ENCODE peak calls at places on chromosomes 16 and 17, in seven cellular contexts. P is A549, R is tibial nerve, X is ovary, K is stomach, T is HepG2, G is H1. Z is an unnamed sample. For H3K4me1, the result is how much of the 10 kb centered on the place peaks cover.

GRCh38 chr16:49466881-49467280 is 93.3 kb downstream of the C16orf78 start:
- DNase-seq in P (no peak), G (no peak), X (no peak), K (peak), T (no peak), R (no peak), Z (no peak)

GRCh38 chr17:77836557-77837041 is 121.9 kb upstream of the TNRC6C start:
- DNase-seq in R (no peak), T (no peak), G (no peak), X (no peak), P (no peak), K (no peak), Z (no peak)

GRCh38 chr16:58843675-58844074 is 109.6 kb upstream of the GOT2 start:
- DNase-seq in P (no peak), T (peak), R (no peak), X (no peak), G (no peak), K (no peak), Z (no peak)

GRCh38 chr16:2835638-2836493 is 5.8 kb downstream of the ZG16B start:
- DNase-seq in X (no peak), R (no peak), T (peak), K (peak), P (peak), G (peak), Z (peak)

GRCh38 chr17:38748329-38749221 is at the start of gene PCGF2:
- DNase-seq in X (peak), T (peak), P (peak), R (peak), G (peak), K (peak), Z (peak)

GRCh38 chr17:74305865-74306654 is 20.0 kb upstream of the KIF19 start:
- DNase-seq in K (no peak), R (no peak), X (no peak), G (no peak), P (no peak), T (no peak), Z (no peak)

GRCh38 chr17:62792122-62792800 is 15.9 kb downstream of the MARCHF10 start:
- DNase-seq in R (no peak), K (no peak), T (peak), P (peak), X (no peak), G (no peak), Z (no peak)

GRCh38 chr17:39706921-39707337 is 7.1 kb downstream of the ERBB2 start:
- DNase-seq in P (no peak), K (peak), R (no peak), T (no peak), G (no peak), X (no peak), Z (peak)

GRCh38 chr17:19346351-19347255 is 15.9 kb downstream of the B9D1 start:
- DNase-seq in T (peak), X (peak), P (peak), R (peak), G (no peak), K (peak), Z (peak)

GRCh38 chr17:1182831-1183578 is 3.2 kb upstream of the ABR start:
- DNase-seq in T (no peak), P (no peak), G (no peak), K (no peak), R (no peak), X (no peak), Z (no peak)

GRCh38 chr16:78210305-78210704 is 110.9 kb downstream of the WWOX start:
- DNase-seq in X (no peak), R (no peak), K (no peak), G (no peak), P (no peak), T (no peak), Z (no peak)

GRCh38 chr16:68242085-68242484 is 3.1 kb upstream of the PLA2G15 start:
- DNase-seq in R (no peak), X (no peak), P (no peak), T (no peak), G (no peak), K (no peak), Z (no peak)

GRCh38 chr17:81153340-81153803 is 11.9 kb upstream of the PVALEF start:
- DNase-seq in R (peak), T (no peak), G (no peak), P (no peak), K (no peak), X (no peak), Z (no peak)

GRCh38 chr16:88855176-88855575 is 1.6 kb downstream of the GALNS start:
- DNase-seq in K (no peak), G (no peak), P (no peak), X (no peak), T (no peak), R (no peak), Z (no peak)

GRCh38 chr17:266701-267656 is 85.5 kb upstream of the DOC2B start:
- DNase-seq in X (no peak), G (no peak), P (no peak), T (no peak), R (no peak), K (peak), Z (peak)

GRCh38 chr16:84673561-84673960 is 25.2 kb downstream of the KLHL36 start:
- DNase-seq in R (no peak), X (no peak), K (no peak), P (no peak), G (no peak), T (no peak), Z (no peak)

GRCh38 chr17:78872486-78872885 is 30.5 kb downstream of the CEP295NL start:
- DNase-seq in K (no peak), X (no peak), T (no peak), P (no peak), G (no peak), R (no peak), Z (no peak)

GRCh38 chr17:28524476-28525415 is 18.6 kb downstream of the FOXN1 start:
- DNase-seq in G (no peak), T (peak), P (peak), R (no peak), X (no peak), K (peak), Z (peak)

GRCh38 chr17:45906237-45906636 is 11.9 kb downstream of the MAPT start:
- DNase-seq in T (no peak), G (no peak), X (no peak), P (no peak), K (no peak), R (no peak), Z (no peak)

GRCh38 chr17:20092292-20092867 is 83.2 kb downstream of the SPECC1 start:
- DNase-seq in K (no peak), P (no peak), X (no peak), G (no peak), R (no peak), T (no peak), Z (no peak)

GRCh38 chr16:85519540-85520231 is 93.4 kb upstream of the GSE1 start:
- DNase-seq in X (no peak), P (no peak), T (no peak), K (no peak), G (no peak), R (no peak), Z (no peak)

GRCh38 chr16:80569440-80570105 is 28.8 kb downstream of the DYNLRB2 start:
- DNase-seq in K (no peak), X (no peak), G (no peak), P (no peak), T (no peak), R (no peak), Z (no peak)

GRCh38 chr16:1979271-1980025 is 1.8 kb downstream of the NOXO1 start:
- DNase-seq in G (no peak), P (no peak), T (no peak), R (no peak), X (no peak), K (peak), Z (peak)

GRCh38 chr16:86083382-86084002 is 184.5 kb downstream of the IRF8 start:
- DNase-seq in P (no peak), G (no peak), T (no peak), K (no peak), X (no peak), R (no peak), Z (no peak)

GRCh38 chr17:62819511-62820221 is 11.6 kb upstream of the MARCHF10 start:
- DNase-seq in P (peak), X (peak), T (peak), R (peak), G (no peak), K (peak), Z (peak)

GRCh38 chr16:71295950-71296349 is 6.7 kb upstream of the CMTR2 start:
- DNase-seq in K (no peak), X (no peak), G (no peak), P (no peak), R (no peak), T (no peak), Z (no peak)

GRCh38 chr16:65842067-65842466 is 524.4 kb upstream of the CDH5 start:
- DNase-seq in K (no peak), R (no peak), T (no peak), P (no peak), X (no peak), G (no peak), Z (no peak)

GRCh38 chr16:75494696-75495601 is at the start of gene CHST6:
- DNase-seq in R (no peak), X (no peak), T (peak), G (no peak), K (no peak), P (no peak), Z (peak)

GRCh38 chr17:73957564-73957963 is 245.9 kb upstream of the RPL38 start:
- DNase-seq in P (no peak), R (no peak), K (no peak), T (no peak), X (no peak), G (no peak), Z (peak)

GRCh38 chr17:45437461-45438283 is 5.0 kb upstream of the ARHGAP27 start:
- DNase-seq in K (no peak), X (no peak), G (no peak), R (no peak), T (no peak), P (no peak), Z (no peak)

GRCh38 chr16:25679468-25680010 is 12.2 kb upstream of the HS3ST4 start:
- DNase-seq in P (no peak), K (no peak), T (no peak), G (no peak), R (no peak), X (no peak), Z (no peak)

GRCh38 chr16:85002643-85003042 is 8.7 kb downstream of the ZDHHC7 start:
- DNase-seq in X (no peak), T (no peak), K (no peak), G (no peak), R (no peak), P (no peak), Z (peak)

GRCh38 chr17:73575470-73576235 is 68.6 kb downstream of the SDK2 start:
- DNase-seq in P (no peak), X (no peak), R (no peak), G (no peak), T (no peak), K (no peak), Z (no peak)

GRCh38 chr17:38463451-38463858 is 35.2 kb downstream of the ARHGAP23 start:
- DNase-seq in G (no peak), T (no peak), P (no peak), X (no peak), R (peak), K (no peak), Z (no peak)

DNA sequence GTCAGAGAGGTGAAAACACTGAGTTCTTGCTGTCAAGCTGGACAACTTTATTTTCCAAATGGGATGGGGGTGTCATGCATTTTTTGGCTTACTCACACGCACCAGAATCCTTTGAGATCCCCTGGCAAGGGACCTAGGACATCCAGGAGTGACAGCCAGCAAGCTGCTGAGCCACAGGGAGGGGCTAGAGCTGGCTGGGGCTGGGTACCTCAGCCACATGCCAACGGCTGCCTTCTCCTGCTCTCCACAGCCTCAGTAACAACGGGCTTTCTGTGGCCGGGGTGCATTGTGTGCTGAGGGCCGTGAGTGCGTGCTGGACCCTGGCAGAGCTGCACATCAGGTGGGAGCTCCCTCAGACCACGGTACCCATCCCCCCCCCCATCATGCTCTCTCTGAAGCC is 47.6 kb downstream of the NLRC5 start:
- DNase-seq in R (no peak), K (no peak), X (no peak), P (no peak), T (no peak), G (no peak), Z (no peak)
- H3K4me1 ChIP-seq in R (under half), K (under half), X (under half), P (under half), T (under half), G (under half), Z (under half)

GRCh38 chr17:48469227-48469626 is 39.2 kb upstream of the SKAP1 start:
- DNase-seq in P (no peak), G (no peak), X (no peak), K (no peak), R (no peak), T (no peak), Z (no peak)

GRCh38 chr17:48468299-48468698 is 38.3 kb upstream of the SKAP1 start:
- DNase-seq in K (no peak), G (no peak), T (no peak), P (no peak), R (no peak), X (no peak), Z (no peak)

GRCh38 chr17:48471807-48472484 is 41.9 kb upstream of the SKAP1 start:
- DNase-seq in G (no peak), R (no peak), P (no peak), T (no peak), K (no peak), X (no peak), Z (no peak)

GRCh38 chr17:48470388-48471034 is 40.5 kb upstream of the SKAP1 start:
- DNase-seq in T (no peak), R (no peak), G (no peak), P (no peak), K (no peak), X (no peak), Z (no peak)

GRCh38 chr17:48472485-48473281 is 42.7 kb upstream of the SKAP1 start:
- DNase-seq in X (no peak), G (no peak), T (no peak), K (no peak), P (no peak), R (no peak), Z (no peak)
- TF ChIP-seq EP300 in X (no peak), G (no peak), T (no peak), K (no peak), P (no peak), R (no peak), Z (no peak)

GRCh38 chr16:11692171-11692570 is 23.9 kb downstream of the SNN start:
- DNase-seq in P (no peak), X (no peak), G (no peak), K (no peak), R (no peak), T (no peak), Z (no peak)

GRCh38 chr16:11692651-11693050 is 24.4 kb downstream of the SNN start:
- DNase-seq in K (no peak), X (no peak), P (no peak), R (no peak), T (no peak), G (no peak), Z (no peak)

GRCh38 chr16:11689031-11689840 is 21.0 kb downstream of the SNN start:
- DNase-seq in G (no peak), T (no peak), X (no peak), R (no peak), P (no peak), K (no peak), Z (no peak)

GRCh38 chr16:11691235-11691634 is 23.0 kb downstream of the SNN start:
- DNase-seq in X (no peak), K (no peak), P (no peak), R (no peak), G (no peak), T (no peak), Z (no peak)

DNA sequence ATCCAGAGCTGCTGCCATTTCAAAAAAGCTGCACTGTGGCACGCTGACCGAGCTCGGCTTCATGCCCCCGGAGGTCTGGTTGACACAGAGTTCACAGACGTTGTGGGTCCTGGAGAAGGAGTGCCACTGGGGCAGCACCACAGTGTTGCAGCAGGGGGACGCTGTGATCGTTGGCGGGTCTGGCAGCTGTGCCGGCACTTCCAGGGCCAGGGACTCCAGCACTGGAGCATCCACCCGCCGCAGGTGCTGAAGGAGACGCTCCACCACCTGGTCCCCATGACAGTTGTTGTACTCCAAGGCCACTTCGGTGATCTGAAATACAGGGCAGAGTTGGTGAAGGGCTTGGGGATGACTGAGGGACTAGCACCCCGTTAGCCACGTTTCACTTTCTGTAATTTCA is 23.5 kb downstream of the SNN start:
- DNase-seq in X (no peak), P (no peak), K (no peak), G (no peak), R (no peak), T (no peak), Z (no peak)
- TF ChIP-seq POLR2A in X (no peak), P (no peak), K (no peak), G (no peak), R (no peak), T (no peak), Z (no peak)

DNA sequence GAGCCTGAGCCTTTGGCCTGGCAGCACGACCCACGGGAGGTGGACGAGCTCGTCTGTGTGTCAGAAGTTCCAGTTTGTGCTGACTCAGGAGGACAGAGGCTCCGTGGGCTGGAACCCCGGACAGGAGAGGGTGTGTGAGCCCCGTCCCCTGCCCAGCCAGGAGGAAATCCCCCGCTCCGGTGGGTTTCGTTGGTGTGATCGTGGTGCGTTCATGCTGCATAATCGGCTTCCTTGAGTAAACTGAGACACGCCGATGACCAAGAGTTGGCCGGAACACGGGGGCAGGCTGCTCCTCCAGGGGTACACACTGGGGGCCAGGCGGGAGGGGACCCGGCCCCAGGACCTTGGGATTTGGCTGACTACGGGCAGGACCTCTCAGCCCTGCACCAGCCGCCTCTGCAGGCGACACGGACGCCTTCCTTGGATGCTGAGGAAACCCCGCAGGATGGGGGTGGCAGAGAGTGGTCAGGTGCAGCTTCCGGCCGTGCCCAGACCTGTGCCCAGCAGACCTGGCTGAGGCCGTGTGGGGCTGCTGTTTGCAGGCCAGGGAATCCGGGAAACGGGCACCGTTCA is 8.5 kb downstream of the METRNL start:
- DNase-seq in R (no peak), K (no peak), T (no peak), X (no peak), G (no peak), P (no peak), Z (no peak)
- H3K4me1 ChIP-seq in R (half or more), K (half or more), T (under half), X (under half), G (under half), P (under half), Z (half or more)

GRCh38 chr17:61391595-61392291 is 7.9 kb upstream of the TBX2 start:
- DNase-seq in K (no peak), G (no peak), R (no peak), P (no peak), T (no peak), X (no peak), Z (no peak)

GRCh38 chr17:61394630-61395408 is 4.8 kb upstream of the TBX2 start:
- DNase-seq in T (no peak), G (no peak), P (no peak), K (no peak), R (no peak), X (no peak), Z (no peak)

GRCh38 chr17:61393904-61394629 is 5.6 kb upstream of the TBX2 start:
- DNase-seq in P (no peak), R (no peak), K (no peak), G (no peak), T (peak), X (no peak), Z (no peak)

GRCh38 chr17:61392679-61393078 is 7.0 kb upstream of the TBX2 start:
- DNase-seq in R (no peak), G (no peak), K (no peak), T (no peak), X (no peak), P (no peak), Z (no peak)

GRCh38 chr17:61393550-61393903 is 6.1 kb upstream of the TBX2 start:
- DNase-seq in G (no peak), T (no peak), X (no peak), K (no peak), P (no peak), R (no peak), Z (no peak)
- TF ChIP-seq EP300 in G (no peak), T (no peak), X (no peak), K (no peak), P (no peak), R (no peak), Z (no peak)

GRCh38 chr16:586645-587590 is 2.9 kb upstream of the RAB40C start:
- DNase-seq in X (no peak), R (no peak), G (no peak), T (no peak), K (no peak), P (no peak), Z (no peak)
- TF ChIP-seq POLR2A in X (no peak), R (no peak), G (peak), T (peak), K (no peak), P (peak), Z (no peak)

Z was measured in transverse colon.